ENCODE peak calls at places on chromosomes 4 and X, in ten cellular contexts. One of them, this sample, is unnamed.

GRCh38 chr4:95170176-95170575 is 378.6 kb downstream of the UNC5C start:
- DNase-seq in testis: peak; percentile 39
- DNase-seq in epithelial cell of esophagus: no peak
- DNase-seq in AG04450: no peak
- DNase-seq in AG10803: no peak
- DNase-seq in astrocyte of the spinal cord: no peak
- DNase-seq in mucosa of descending colon: no peak
- DNase-seq in hepatocyte: no peak
- DNase-seq in AG04449: no peak
- DNase-seq in spleen: no peak
- DNase-seq in this sample: no peak

GRCh38 chrX:140514554-140514953 is 9.7 kb upstream of the SOX3 start:
- DNase-seq in spleen: no peak
- DNase-seq in testis: no peak
- DNase-seq in AG04450: no peak
- DNase-seq in AG04449: no peak
- DNase-seq in mucosa of descending colon: no peak
- DNase-seq in hepatocyte: no peak
- DNase-seq in epithelial cell of esophagus: no peak
- DNase-seq in AG10803: no peak
- DNase-seq in astrocyte of the spinal cord: no peak
- DNase-seq in this sample: no peak

GRCh38 chr4:46946914-46947313 is 37.9 kb upstream of the COX7B2 start:
- DNase-seq in AG04449: no peak
- DNase-seq in mucosa of descending colon: no peak
- DNase-seq in testis: no peak
- DNase-seq in hepatocyte: no peak
- DNase-seq in AG04450: no peak
- DNase-seq in spleen: no peak
- DNase-seq in AG10803: no peak
- DNase-seq in epithelial cell of esophagus: peak; percentile 17
- DNase-seq in astrocyte of the spinal cord: peak; percentile 11
- DNase-seq in this sample: no peak

GRCh38 chrX:101659601-101660063 is at the start of gene ARMCX2:
- DNase-seq in spleen: peak; percentile 78
- DNase-seq in AG10803: peak; percentile 67
- DNase-seq in testis: peak; percentile 63
- DNase-seq in astrocyte of the spinal cord: peak; percentile 53
- DNase-seq in hepatocyte: peak; percentile 73
- DNase-seq in epithelial cell of esophagus: peak; percentile 50
- DNase-seq in AG04450: peak; percentile 36
- DNase-seq in AG04449: no peak
- DNase-seq in mucosa of descending colon: no peak
- DNase-seq in this sample: peak; percentile 38

GRCh38 chr4:6097581-6097980 is 79.3 kb upstream of the C4orf50 start:
- DNase-seq in spleen: no peak
- DNase-seq in mucosa of descending colon: no peak
- DNase-seq in AG10803: no peak
- DNase-seq in AG04449: no peak
- DNase-seq in epithelial cell of esophagus: no peak
- DNase-seq in AG04450: no peak
- DNase-seq in testis: no peak
- DNase-seq in astrocyte of the spinal cord: no peak
- DNase-seq in hepatocyte: no peak
- DNase-seq in this sample: no peak

GRCh38 chr4:120769227-120769626 is 153.3 kb downstream of the PRDM5 start:
- DNase-seq in astrocyte of the spinal cord: peak; percentile 82
- DNase-seq in epithelial cell of esophagus: peak; percentile 40
- DNase-seq in AG04449: peak; percentile 64
- DNase-seq in spleen: no peak
- DNase-seq in AG10803: peak; percentile 17
- DNase-seq in hepatocyte: peak; percentile 24
- DNase-seq in mucosa of descending colon: no peak
- DNase-seq in testis: no peak
- DNase-seq in AG04450: peak; percentile 82
- DNase-seq in this sample: no peak

GRCh38 chrX:43882294-43882681 is at the start of gene MAOB:
- DNase-seq in hepatocyte: peak; percentile 69
- DNase-seq in spleen: no peak
- DNase-seq in AG04449: no peak
- DNase-seq in AG10803: no peak
- DNase-seq in AG04450: no peak
- DNase-seq in epithelial cell of esophagus: peak; percentile 24
- DNase-seq in testis: peak; percentile 27
- DNase-seq in astrocyte of the spinal cord: no peak
- DNase-seq in mucosa of descending colon: no peak
- DNase-seq in this sample: no peak

GRCh38 chr4:141416677-141417363 is 196.1 kb downstream of the ZNF330 start:
- DNase-seq in AG10803: peak; percentile 65
- DNase-seq in epithelial cell of esophagus: no peak
- DNase-seq in mucosa of descending colon: no peak
- DNase-seq in astrocyte of the spinal cord: peak; percentile 43
- DNase-seq in spleen: no peak
- DNase-seq in testis: no peak
- DNase-seq in hepatocyte: no peak
- DNase-seq in AG04449: no peak
- DNase-seq in AG04450: no peak
- DNase-seq in this sample: no peak

GRCh38 chrX:13376857-13377441 is 57.1 kb upstream of the ATXN3L start:
- DNase-seq in AG04449: peak; percentile 93
- DNase-seq in astrocyte of the spinal cord: peak; percentile 96
- DNase-seq in AG10803: peak; percentile 99
- DNase-seq in spleen: no peak
- DNase-seq in mucosa of descending colon: no peak
- DNase-seq in AG04450: peak; percentile 89
- DNase-seq in epithelial cell of esophagus: peak; percentile 76
- DNase-seq in testis: no peak
- DNase-seq in hepatocyte: peak; percentile 72
- DNase-seq in this sample: peak; percentile 32

GRCh38 chr4:114180481-114180880 is 201.0 kb upstream of the ARSJ start:
- DNase-seq in AG04449: peak; percentile 51
- DNase-seq in spleen: no peak
- DNase-seq in AG10803: peak; percentile 36
- DNase-seq in epithelial cell of esophagus: peak; percentile 68
- DNase-seq in hepatocyte: peak; percentile 79
- DNase-seq in mucosa of descending colon: no peak
- DNase-seq in AG04450: peak; percentile 75
- DNase-seq in astrocyte of the spinal cord: peak; percentile 91
- DNase-seq in testis: peak; percentile 34
- DNase-seq in this sample: peak; percentile 46

GRCh38 chrX:110418220-110418856 is 59.7 kb downstream of the RTL9 start:
- DNase-seq in hepatocyte: peak; percentile 69
- DNase-seq in mucosa of descending colon: no peak
- DNase-seq in AG10803: peak; percentile 72
- DNase-seq in astrocyte of the spinal cord: peak; percentile 71
- DNase-seq in epithelial cell of esophagus: peak; percentile 55
- DNase-seq in spleen: no peak
- DNase-seq in AG04450: peak; percentile 50
- DNase-seq in AG04449: no peak
- DNase-seq in testis: peak; percentile 45
- DNase-seq in this sample: peak; percentile 57
- TF ChIP-seq CTCF in hepatocyte: peak; percentile 46
- TF ChIP-seq CTCF in mucosa of descending colon: no peak
- TF ChIP-seq CTCF in AG10803: peak; percentile 68
- TF ChIP-seq CTCF in astrocyte of the spinal cord: peak; percentile 61
- TF ChIP-seq CTCF in epithelial cell of esophagus: peak; percentile 58
- TF ChIP-seq CTCF in spleen: no peak
- TF ChIP-seq CTCF in AG04450: peak; percentile 66
- TF ChIP-seq CTCF in AG04449: peak; percentile 64
- TF ChIP-seq CTCF in testis: no peak
- TF ChIP-seq CTCF in this sample: no peak

GRCh38 chr4:75555294-75556164 is at the start of gene ODAPH:
- DNase-seq in AG10803: no peak
- DNase-seq in epithelial cell of esophagus: peak; percentile 88
- DNase-seq in mucosa of descending colon: no peak
- DNase-seq in astrocyte of the spinal cord: peak; percentile 83
- DNase-seq in spleen: no peak
- DNase-seq in AG04449: no peak
- DNase-seq in AG04450: no peak
- DNase-seq in hepatocyte: peak; percentile 38
- DNase-seq in testis: no peak
- DNase-seq in this sample: no peak

GRCh38 chr4:75552452-75552851 is 3.4 kb upstream of the ODAPH start:
- DNase-seq in testis: no peak
- DNase-seq in epithelial cell of esophagus: peak; percentile 16
- DNase-seq in astrocyte of the spinal cord: no peak
- DNase-seq in AG04449: no peak
- DNase-seq in AG10803: no peak
- DNase-seq in mucosa of descending colon: no peak
- DNase-seq in spleen: no peak
- DNase-seq in AG04450: no peak
- DNase-seq in hepatocyte: no peak
- DNase-seq in this sample: no peak

GRCh38 chr4:75561789-75562188 is 5.9 kb downstream of the ODAPH start:
- DNase-seq in mucosa of descending colon: no peak
- DNase-seq in hepatocyte: no peak
- DNase-seq in testis: peak; percentile 22
- DNase-seq in astrocyte of the spinal cord: no peak
- DNase-seq in spleen: no peak
- DNase-seq in AG04450: no peak
- DNase-seq in AG10803: peak; percentile 29
- DNase-seq in epithelial cell of esophagus: peak; percentile 82
- DNase-seq in AG04449: no peak
- DNase-seq in this sample: peak; percentile 41

DNA sequence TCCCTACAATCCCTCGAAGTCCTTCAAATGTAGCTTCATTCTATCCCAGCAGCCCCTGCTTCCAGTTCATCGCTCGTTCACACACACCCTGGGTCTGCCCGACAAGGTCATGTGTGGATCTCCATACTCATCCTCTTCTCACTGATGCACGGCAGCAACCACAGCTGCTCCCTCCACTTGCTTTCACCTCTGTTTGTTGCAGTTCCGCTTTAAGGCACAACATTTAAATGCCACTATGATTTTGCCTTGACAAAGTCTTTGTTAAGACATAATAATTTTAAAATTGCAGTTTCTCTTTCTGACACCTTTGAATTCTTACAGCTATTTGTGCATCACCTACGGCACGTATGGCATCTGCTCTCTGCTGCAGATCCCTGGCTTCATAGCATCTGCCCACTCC is 1.8 kb downstream of the ODAPH start:
- DNase-seq in AG04449: no peak
- DNase-seq in testis: no peak
- DNase-seq in AG04450: no peak
- DNase-seq in spleen: no peak
- DNase-seq in AG10803: no peak
- DNase-seq in astrocyte of the spinal cord: no peak
- DNase-seq in hepatocyte: no peak
- DNase-seq in mucosa of descending colon: no peak
- DNase-seq in epithelial cell of esophagus: no peak
- DNase-seq in this sample: no peak
- H3K4me3 ChIP-seq in AG04449: no peak overlapping the region
- H3K4me3 ChIP-seq in testis: no peak overlapping the region
- H3K4me3 ChIP-seq in AG04450: no peak overlapping the region
- H3K4me3 ChIP-seq in spleen: no peak overlapping the region
- H3K4me3 ChIP-seq in AG10803: no peak overlapping the region
- H3K4me3 ChIP-seq in astrocyte of the spinal cord: no peak overlapping the region
- H3K4me3 ChIP-seq in hepatocyte: no peak overlapping the region
- H3K4me3 ChIP-seq in mucosa of descending colon: no peak overlapping the region
- H3K4me3 ChIP-seq in epithelial cell of esophagus: no peak overlapping the region
- H3K4me3 ChIP-seq in this sample: no peak overlapping the region

GRCh38 chr4:67198757-67199156 is 346.5 kb downstream of the CENPC start:
- DNase-seq in epithelial cell of esophagus: peak; percentile 76
- DNase-seq in hepatocyte: peak; percentile 63
- DNase-seq in mucosa of descending colon: no peak
- DNase-seq in AG04449: no peak
- DNase-seq in testis: peak; percentile 24
- DNase-seq in spleen: no peak
- DNase-seq in AG04450: no peak
- DNase-seq in AG10803: no peak
- DNase-seq in astrocyte of the spinal cord: peak; percentile 70
- DNase-seq in this sample: no peak
- TF ChIP-seq CTCF in epithelial cell of esophagus: peak; percentile 49
- TF ChIP-seq CTCF in hepatocyte: peak; percentile 58
- TF ChIP-seq CTCF in mucosa of descending colon: no peak
- TF ChIP-seq CTCF in AG04449: no peak
- TF ChIP-seq CTCF in testis: no peak
- TF ChIP-seq CTCF in spleen: no peak
- TF ChIP-seq CTCF in AG04450: no peak
- TF ChIP-seq CTCF in AG10803: no peak
- TF ChIP-seq CTCF in astrocyte of the spinal cord: peak; percentile 41
- TF ChIP-seq CTCF in this sample: no peak

GRCh38 chr4:84502955-84503373 is 3.9 kb upstream of the NKX6-1 start:
- DNase-seq in AG10803: no peak
- DNase-seq in epithelial cell of esophagus: no peak
- DNase-seq in AG04449: no peak
- DNase-seq in AG04450: no peak
- DNase-seq in testis: no peak
- DNase-seq in hepatocyte: no peak
- DNase-seq in astrocyte of the spinal cord: no peak
- DNase-seq in spleen: no peak
- DNase-seq in mucosa of descending colon: no peak
- DNase-seq in this sample: no peak
- H3K4me3 ChIP-seq in AG10803: no peak overlapping the region
- H3K4me3 ChIP-seq in epithelial cell of esophagus: no peak overlapping the region
- H3K4me3 ChIP-seq in AG04449: no peak overlapping the region
- H3K4me3 ChIP-seq in AG04450: no peak overlapping the region
- H3K4me3 ChIP-seq in testis: no peak overlapping the region
- H3K4me3 ChIP-seq in hepatocyte: no peak overlapping the region
- H3K4me3 ChIP-seq in astrocyte of the spinal cord: no peak overlapping the region
- H3K4me3 ChIP-seq in spleen: no peak overlapping the region
- H3K4me3 ChIP-seq in mucosa of descending colon: no peak overlapping the region
- H3K4me3 ChIP-seq in this sample: no peak overlapping the region

GRCh38 chrX:106170318-106170717 is 2.2 kb downstream of the PWWP3B start:
- DNase-seq in spleen: no peak
- DNase-seq in astrocyte of the spinal cord: peak; percentile 52
- DNase-seq in testis: peak; percentile 53
- DNase-seq in mucosa of descending colon: no peak
- DNase-seq in AG04450: no peak
- DNase-seq in epithelial cell of esophagus: peak; percentile 37
- DNase-seq in hepatocyte: peak; percentile 21
- DNase-seq in AG04449: no peak
- DNase-seq in AG10803: peak; percentile 0
- DNase-seq in this sample: no peak
- TF ChIP-seq CTCF in spleen: no peak
- TF ChIP-seq CTCF in astrocyte of the spinal cord: peak; percentile 68
- TF ChIP-seq CTCF in testis: peak; percentile 53
- TF ChIP-seq CTCF in mucosa of descending colon: no peak
- TF ChIP-seq CTCF in AG04450: peak; percentile 13
- TF ChIP-seq CTCF in epithelial cell of esophagus: peak; percentile 67
- TF ChIP-seq CTCF in hepatocyte: peak; percentile 49
- TF ChIP-seq CTCF in AG04449: no peak
- TF ChIP-seq CTCF in AG10803: peak; percentile 34
- TF ChIP-seq CTCF in this sample: no peak